ENCODE peak calls at places on chromosomes 13 and 19, in five cellular contexts. V is tibial nerve, W is upper lobe of right lung, Q is GM23338, G is lung. A is an unnamed sample.

GRCh38 chr13:113801289-113801961 is 42.4 kb downstream of the TMEM255B start:
- DNase-seq in V (no peak), W (peak; percentile 52), Q (no peak), G (no peak), A (no peak)

GRCh38 chr19:38731654-38732301 is 12.5 kb downstream of the CAPN12 start:
- DNase-seq in V (no peak), W (peak; percentile 80), Q (no peak), G (peak; percentile 70), A (no peak)

GRCh38 chr13:113666951-113667701 is at the start of gene GRK1:
- DNase-seq in V (no peak), W (peak; percentile 63), Q (no peak), G (no peak), A (peak; percentile 8)

GRCh38 chr19:5352229-5352763 is 11.7 kb upstream of the PTPRS start:
- DNase-seq in V (no peak), W (no peak), Q (peak; percentile 68), G (no peak), A (no peak)

GRCh38 chr19:2733930-2734588 is 5.8 kb downstream of the SLC39A3 start:
- DNase-seq in V (no peak), W (no peak), Q (no peak), G (no peak), A (no peak)

GRCh38 chr19:12521996-12522395 is 29.3 kb downstream of the ZNF564 start:
- DNase-seq in V (no peak), W (no peak), Q (peak; percentile 74), G (no peak), A (no peak)

GRCh38 chr19:38228005-38228377 is 4.0 kb upstream of the DPF1 start:
- DNase-seq in V (no peak), W (no peak), Q (peak; percentile 69), G (no peak), A (no peak)

GRCh38 chr19:6828698-6829633 is 56.5 kb downstream of the VAV1 start:
- DNase-seq in V (no peak), W (no peak), Q (peak; percentile 83), G (no peak), A (no peak)

GRCh38 chr13:92460479-92460878 is 766.1 kb upstream of the GPC6 start:
- DNase-seq in V (no peak), W (no peak), Q (no peak), G (no peak), A (no peak)

GRCh38 chr13:66927562-66927961 is 302.6 kb downstream of the PCDH9 start:
- DNase-seq in V (no peak), W (no peak), Q (no peak), G (no peak), A (no peak)

GRCh38 chr19:2469102-2469914 is 6.6 kb upstream of the GADD45B start:
- DNase-seq in V (no peak), W (no peak), Q (peak; percentile 65), G (no peak), A (no peak)

GRCh38 chr13:43785166-43785680 is 1.5 kb downstream of the ENOX1 start:
- DNase-seq in V (no peak), W (no peak), Q (peak; percentile 19), G (no peak), A (no peak)

GRCh38 chr13:49641810-49642291 is 13.5 kb downstream of the ARL11 start:
- DNase-seq in V (peak; percentile 49), W (peak; percentile 85), Q (no peak), G (peak; percentile 77), A (peak; percentile 46)

GRCh38 chr19:44785271-44785670 is 7.6 kb downstream of the CBLC start:
- DNase-seq in V (no peak), W (no peak), Q (no peak), G (no peak), A (no peak)

GRCh38 chr19:10602330-10603083 is 15.4 kb upstream of the AP1M2 start:
- DNase-seq in V (peak; percentile 76), W (peak; percentile 93), Q (peak; percentile 91), G (peak; percentile 86), A (peak; percentile 89)

GRCh38 chr13:20474515-20474914 is 51.1 kb downstream of the CRYL1 start:
- DNase-seq in V (no peak), W (no peak), Q (no peak), G (no peak), A (no peak)

GRCh38 chr19:38049105-38049649 is 142.2 kb downstream of the SIPA1L3 start:
- DNase-seq in V (no peak), W (no peak), Q (no peak), G (no peak), A (no peak)

GRCh38 chr19:32877977-32878745 is 8.6 kb upstream of the SLC7A9 start:
- DNase-seq in V (no peak), W (peak; percentile 33), Q (no peak), G (no peak), A (no peak)

GRCh38 chr13:52405767-52406494 is at the start of gene THSD1:
- DNase-seq in V (peak; percentile 27), W (peak; percentile 79), Q (peak; percentile 71), G (peak; percentile 55), A (peak; percentile 84)

GRCh38 chr13:21673592-21674270 is 2.9 kb downstream of the FGF9 start:
- DNase-seq in V (no peak), W (peak; percentile 82), Q (peak; percentile 83), G (no peak), A (peak; percentile 46)

GRCh38 chr19:2239771-2240770 is 3.4 kb downstream of the SF3A2 start:
- DNase-seq in V (no peak), W (no peak), Q (peak; percentile 80), G (no peak), A (no peak)

GRCh38 chr13:46492946-46493345 is 60.0 kb upstream of the LRCH1 start:
- DNase-seq in V (peak; percentile 50), W (no peak), Q (peak; percentile 77), G (no peak), A (no peak)

GRCh38 chr13:25217023-25217909 is 45.2 kb upstream of the AMER2 start:
- DNase-seq in V (no peak), W (no peak), Q (no peak), G (no peak), A (no peak)

GRCh38 chr13:95644611-95645052 is at the start of gene DZIP1:
- DNase-seq in V (peak; percentile 47), W (peak; percentile 75), Q (peak; percentile 97), G (peak; percentile 58), A (peak; percentile 81)

GRCh38 chr13:84607614-84608013 is 725.3 kb upstream of the SLITRK1 start:
- DNase-seq in V (peak; percentile 5), W (no peak), Q (no peak), G (no peak), A (no peak)

GRCh38 chr13:106498571-106498970 is 36.9 kb downstream of the EFNB2 start:
- DNase-seq in V (no peak), W (no peak), Q (no peak), G (no peak), A (no peak)

GRCh38 chr13:47656651-47657050 is 344.4 kb downstream of the SUCLA2 start:
- DNase-seq in V (no peak), W (no peak), Q (no peak), G (no peak), A (no peak)

GRCh38 chr13:47665041-47665440 is 336.0 kb downstream of the SUCLA2 start:
- DNase-seq in V (no peak), W (no peak), Q (peak; percentile 13), G (no peak), A (no peak)

DNA sequence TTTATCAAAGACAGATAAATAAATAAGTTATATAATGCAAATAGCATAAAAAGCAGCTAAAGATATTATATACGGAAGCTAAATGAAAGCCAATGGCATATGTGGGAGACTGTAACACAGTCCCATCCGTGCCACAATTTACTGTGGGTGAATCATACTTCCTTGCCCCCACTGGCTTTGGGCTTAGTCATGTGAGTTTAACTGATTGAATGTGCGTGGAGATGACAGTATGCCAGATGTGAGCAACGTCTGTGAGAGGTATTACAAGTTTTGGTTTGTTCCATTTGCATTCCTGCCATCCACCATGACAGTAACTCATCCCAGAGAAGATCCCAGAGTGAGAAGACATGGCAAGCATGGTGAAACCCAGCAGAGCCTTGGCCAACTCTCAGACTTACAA is 340.0 kb downstream of the SUCLA2 start:
- DNase-seq in V (no peak), W (no peak), Q (no peak), G (no peak), A (no peak)
- H3K4me1 ChIP-seq in V (no peaks in the 10 kb centered on the region), W (no peaks in the 10 kb centered on the region), Q (no peaks in the 10 kb centered on the region), G (no peaks in the 10 kb centered on the region), A (no peaks in the 10 kb centered on the region)

GRCh38 chr19:18730885-18731513 is 47.5 kb downstream of the CRTC1 start:
- DNase-seq in V (no peak), W (no peak), Q (no peak), G (no peak), A (no peak)
- TF ChIP-seq CTCF in V (no peak), W (no peak), Q (no peak), G (no peak), A (no peak)

DNA sequence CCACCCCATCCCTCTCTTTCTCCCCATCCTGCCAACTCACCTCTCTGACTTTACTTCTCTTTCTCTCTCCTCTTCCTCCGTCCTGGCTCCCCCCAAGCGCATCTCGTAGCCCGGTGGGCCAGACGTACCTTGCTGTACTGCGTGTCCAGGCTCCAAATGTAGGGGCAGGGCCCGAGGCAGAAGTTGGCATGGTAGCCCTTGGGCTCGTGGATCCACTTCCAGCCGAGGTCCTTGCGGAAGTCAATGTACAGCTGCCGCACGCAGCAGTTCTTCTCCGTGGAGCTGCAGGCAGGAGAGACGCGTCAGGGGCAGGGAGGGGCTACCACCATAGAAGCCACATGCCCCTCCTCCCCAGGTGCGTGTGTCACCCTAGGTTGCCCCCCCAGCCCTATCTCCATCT is 21.7 kb downstream of the TGFB1 start:
- DNase-seq in V (no peak), W (no peak), Q (no peak), G (no peak), A (no peak)
- H3K4me1 ChIP-seq in V (peaks cover 5% of the 10 kb centered on the region), W (peaks cover 34% of the 10 kb centered on the region), Q (peaks cover 23% of the 10 kb centered on the region), G (peaks cover 21% of the 10 kb centered on the region), A (peaks cover 40% of the 10 kb centered on the region)

GRCh38 chr19:15156391-15156790 is 44.4 kb downstream of the NOTCH3 start:
- DNase-seq in V (no peak), W (no peak), Q (no peak), G (no peak), A (no peak)

GRCh38 chr19:15159251-15159650 is 41.5 kb downstream of the NOTCH3 start:
- DNase-seq in V (no peak), W (no peak), Q (peak; percentile 57), G (no peak), A (no peak)

GRCh38 chr19:15166700-15167099 is 34.1 kb downstream of the NOTCH3 start:
- DNase-seq in V (no peak), W (no peak), Q (peak; percentile 39), G (no peak), A (no peak)

DNA sequence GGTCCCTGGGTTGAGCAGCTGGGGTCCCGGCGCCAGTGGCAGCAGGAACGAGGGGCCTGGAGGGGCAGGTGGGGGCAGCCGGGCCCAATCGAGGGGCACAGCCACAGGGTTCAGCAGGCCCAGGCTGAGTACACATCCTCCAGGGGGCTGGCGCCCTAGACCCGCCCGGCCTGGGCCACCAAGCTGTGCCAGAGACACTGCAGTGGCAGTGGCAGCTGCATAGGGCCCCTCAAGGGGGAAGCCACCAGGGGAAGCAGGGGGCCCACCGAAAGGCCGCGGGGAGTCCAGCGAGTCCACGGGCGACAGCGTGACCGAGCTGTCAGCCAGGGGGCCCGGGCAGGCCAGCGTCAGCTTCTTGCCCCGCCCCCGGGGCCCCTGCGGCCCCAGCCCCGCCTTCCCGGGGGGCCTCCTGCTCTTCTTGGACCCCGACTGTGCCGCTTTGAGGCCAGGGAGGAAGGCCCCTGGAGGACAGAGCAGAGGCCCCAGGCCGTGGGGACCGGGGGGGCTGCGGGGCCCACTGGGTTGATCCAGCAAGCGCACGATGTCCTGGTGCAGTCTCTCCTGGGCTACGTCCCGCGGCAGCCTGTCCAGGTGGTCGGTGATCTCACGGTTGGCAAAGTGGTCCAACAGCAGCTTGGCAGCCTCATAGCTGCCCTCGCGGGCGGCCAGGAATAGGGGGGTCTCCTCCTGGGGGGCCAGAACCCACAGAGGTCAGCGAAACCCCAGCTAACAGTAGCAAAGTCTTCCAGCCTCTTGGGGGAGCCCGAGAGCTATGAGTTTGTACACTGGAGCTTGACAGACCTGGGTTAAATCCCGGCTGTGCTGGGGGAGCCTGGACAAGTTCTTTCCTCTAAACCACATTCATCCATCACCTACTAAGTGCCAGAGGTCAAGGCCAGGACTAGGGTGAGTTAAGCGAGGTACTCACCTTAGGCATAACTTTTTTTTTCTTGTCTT is 39.5 kb downstream of the NOTCH3 start:
- DNase-seq in V (no peak), W (no peak), Q (peak; percentile 38), G (no peak), A (no peak)
- TF ChIP-seq CTCF in V (no peak), W (peak; percentile 14), Q (peak; percentile 54), G (no peak), A (peak; percentile 43)

A was measured in left ventricle myocardium inferior.